ENCODE peak calls at places on chromosome 22, in ten cellular contexts. One of them, this sample, is unnamed.

GRCh38 chr22:46072030-46072881 is 78.1 kb upstream of the PPARA start:
- DNase-seq in memory B cell: peak
- DNase-seq in stimulated activated CD4-positive, alpha-beta T cell treated with anti-CD3 and anti-CD28 coated beads, Interleukin-2, amount 100 ng/mL, for 24 hours: peak
- DNase-seq in NCI-H1092: no peak
- DNase-seq in fibroblast of mammary gland: peak
- DNase-seq in frontal cortex: no peak
- DNase-seq in NCI-H1436: no peak
- DNase-seq in GM19239: peak
- DNase-seq in body of pancreas: peak
- DNase-seq in left colon: peak
- DNase-seq in this sample: no peak

GRCh38 chr22:33873186-33873585 is 47.1 kb downstream of the LARGE1 start:
- DNase-seq in frontal cortex: no peak
- DNase-seq in stimulated activated CD4-positive, alpha-beta T cell treated with anti-CD3 and anti-CD28 coated beads, Interleukin-2, amount 100 ng/mL, for 24 hours: no peak
- DNase-seq in GM19239: no peak
- DNase-seq in left colon: no peak
- DNase-seq in fibroblast of mammary gland: no peak
- DNase-seq in body of pancreas: no peak
- DNase-seq in NCI-H1436: peak
- DNase-seq in memory B cell: no peak
- DNase-seq in NCI-H1092: no peak
- DNase-seq in this sample: no peak

GRCh38 chr22:50738649-50739227 is 734 bp downstream of the ACR start:
- DNase-seq in body of pancreas: no peak
- DNase-seq in left colon: no peak
- DNase-seq in memory B cell: peak
- DNase-seq in GM19239: no peak
- DNase-seq in fibroblast of mammary gland: no peak
- DNase-seq in stimulated activated CD4-positive, alpha-beta T cell treated with anti-CD3 and anti-CD28 coated beads, Interleukin-2, amount 100 ng/mL, for 24 hours: peak
- DNase-seq in frontal cortex: no peak
- DNase-seq in NCI-H1436: no peak
- DNase-seq in NCI-H1092: no peak
- DNase-seq in this sample: no peak

GRCh38 chr22:34845391-34845790 is 220.6 kb upstream of the ISX start:
- DNase-seq in fibroblast of mammary gland: no peak
- DNase-seq in NCI-H1092: no peak
- DNase-seq in stimulated activated CD4-positive, alpha-beta T cell treated with anti-CD3 and anti-CD28 coated beads, Interleukin-2, amount 100 ng/mL, for 24 hours: no peak
- DNase-seq in left colon: no peak
- DNase-seq in memory B cell: no peak
- DNase-seq in frontal cortex: no peak
- DNase-seq in body of pancreas: no peak
- DNase-seq in GM19239: no peak
- DNase-seq in NCI-H1436: no peak
- DNase-seq in this sample: no peak

GRCh38 chr22:46019351-46019750 is 42.4 kb upstream of the WNT7B start:
- DNase-seq in NCI-H1092: no peak
- DNase-seq in memory B cell: no peak
- DNase-seq in body of pancreas: peak
- DNase-seq in NCI-H1436: no peak
- DNase-seq in fibroblast of mammary gland: no peak
- DNase-seq in stimulated activated CD4-positive, alpha-beta T cell treated with anti-CD3 and anti-CD28 coated beads, Interleukin-2, amount 100 ng/mL, for 24 hours: no peak
- DNase-seq in frontal cortex: no peak
- DNase-seq in GM19239: no peak
- DNase-seq in left colon: no peak
- DNase-seq in this sample: no peak

GRCh38 chr22:42439821-42440674 is 7.8 kb upstream of the NFAM1 start:
- DNase-seq in frontal cortex: no peak
- DNase-seq in body of pancreas: peak
- DNase-seq in NCI-H1436: no peak
- DNase-seq in NCI-H1092: no peak
- DNase-seq in stimulated activated CD4-positive, alpha-beta T cell treated with anti-CD3 and anti-CD28 coated beads, Interleukin-2, amount 100 ng/mL, for 24 hours: no peak
- DNase-seq in GM19239: no peak
- DNase-seq in memory B cell: no peak
- DNase-seq in fibroblast of mammary gland: peak
- DNase-seq in left colon: peak
- DNase-seq in this sample: no peak

GRCh38 chr22:42299586-42300285 is 29.3 kb upstream of the TCF20 start:
- DNase-seq in fibroblast of mammary gland: no peak
- DNase-seq in left colon: peak
- DNase-seq in memory B cell: no peak
- DNase-seq in stimulated activated CD4-positive, alpha-beta T cell treated with anti-CD3 and anti-CD28 coated beads, Interleukin-2, amount 100 ng/mL, for 24 hours: peak
- DNase-seq in GM19239: no peak
- DNase-seq in body of pancreas: no peak
- DNase-seq in NCI-H1436: no peak
- DNase-seq in frontal cortex: no peak
- DNase-seq in NCI-H1092: no peak
- DNase-seq in this sample: no peak

GRCh38 chr22:50308597-50308935 is 1.1 kb upstream of the PLXNB2 start:
- DNase-seq in left colon: peak
- DNase-seq in GM19239: no peak
- DNase-seq in memory B cell: no peak
- DNase-seq in NCI-H1092: no peak
- DNase-seq in frontal cortex: no peak
- DNase-seq in fibroblast of mammary gland: peak
- DNase-seq in body of pancreas: peak
- DNase-seq in stimulated activated CD4-positive, alpha-beta T cell treated with anti-CD3 and anti-CD28 coated beads, Interleukin-2, amount 100 ng/mL, for 24 hours: no peak
- DNase-seq in NCI-H1436: no peak
- DNase-seq in this sample: peak

GRCh38 chr22:47369431-47370015 is 607.1 kb downstream of the TBC1D22A start:
- DNase-seq in fibroblast of mammary gland: no peak
- DNase-seq in body of pancreas: no peak
- DNase-seq in stimulated activated CD4-positive, alpha-beta T cell treated with anti-CD3 and anti-CD28 coated beads, Interleukin-2, amount 100 ng/mL, for 24 hours: no peak
- DNase-seq in left colon: no peak
- DNase-seq in memory B cell: no peak
- DNase-seq in NCI-H1436: no peak
- DNase-seq in NCI-H1092: no peak
- DNase-seq in GM19239: no peak
- DNase-seq in frontal cortex: no peak
- DNase-seq in this sample: no peak

GRCh38 chr22:36065775-36066544 is 37.3 kb upstream of the RBFOX2 start:
- DNase-seq in GM19239: peak
- DNase-seq in NCI-H1092: peak
- DNase-seq in fibroblast of mammary gland: peak
- DNase-seq in frontal cortex: peak
- DNase-seq in body of pancreas: peak
- DNase-seq in stimulated activated CD4-positive, alpha-beta T cell treated with anti-CD3 and anti-CD28 coated beads, Interleukin-2, amount 100 ng/mL, for 24 hours: peak
- DNase-seq in left colon: peak
- DNase-seq in memory B cell: peak
- DNase-seq in NCI-H1436: peak
- DNase-seq in this sample: peak

GRCh38 chr22:35326854-35327562 is 27.3 kb downstream of the TOM1 start:
- DNase-seq in body of pancreas: no peak
- DNase-seq in memory B cell: no peak
- DNase-seq in GM19239: no peak
- DNase-seq in stimulated activated CD4-positive, alpha-beta T cell treated with anti-CD3 and anti-CD28 coated beads, Interleukin-2, amount 100 ng/mL, for 24 hours: no peak
- DNase-seq in frontal cortex: no peak
- DNase-seq in NCI-H1436: no peak
- DNase-seq in left colon: no peak
- DNase-seq in NCI-H1092: no peak
- DNase-seq in fibroblast of mammary gland: no peak
- DNase-seq in this sample: no peak

GRCh38 chr22:30922151-30922611 is 46.4 kb downstream of the MORC2 start:
- DNase-seq in left colon: peak
- DNase-seq in NCI-H1436: no peak
- DNase-seq in memory B cell: peak
- DNase-seq in stimulated activated CD4-positive, alpha-beta T cell treated with anti-CD3 and anti-CD28 coated beads, Interleukin-2, amount 100 ng/mL, for 24 hours: peak
- DNase-seq in GM19239: peak
- DNase-seq in frontal cortex: no peak
- DNase-seq in body of pancreas: peak
- DNase-seq in fibroblast of mammary gland: peak
- DNase-seq in NCI-H1092: no peak
- DNase-seq in this sample: peak

GRCh38 chr22:37604875-37605274 is 3.8 kb upstream of the GGA1 start:
- DNase-seq in body of pancreas: no peak
- DNase-seq in GM19239: no peak
- DNase-seq in frontal cortex: no peak
- DNase-seq in stimulated activated CD4-positive, alpha-beta T cell treated with anti-CD3 and anti-CD28 coated beads, Interleukin-2, amount 100 ng/mL, for 24 hours: peak
- DNase-seq in fibroblast of mammary gland: no peak
- DNase-seq in memory B cell: no peak
- DNase-seq in left colon: no peak
- DNase-seq in NCI-H1092: no peak
- DNase-seq in NCI-H1436: no peak
- DNase-seq in this sample: no peak

GRCh38 chr22:41429232-41429945 is 17.2 kb downstream of the TOB2 start:
- DNase-seq in NCI-H1092: no peak
- DNase-seq in GM19239: no peak
- DNase-seq in frontal cortex: no peak
- DNase-seq in left colon: no peak
- DNase-seq in body of pancreas: no peak
- DNase-seq in stimulated activated CD4-positive, alpha-beta T cell treated with anti-CD3 and anti-CD28 coated beads, Interleukin-2, amount 100 ng/mL, for 24 hours: no peak
- DNase-seq in memory B cell: no peak
- DNase-seq in NCI-H1436: no peak
- DNase-seq in fibroblast of mammary gland: no peak
- DNase-seq in this sample: no peak

GRCh38 chr22:40819741-40820140 is 595 bp upstream of the SLC25A17 start:
- DNase-seq in frontal cortex: peak
- DNase-seq in NCI-H1436: peak
- DNase-seq in NCI-H1092: no peak
- DNase-seq in memory B cell: no peak
- DNase-seq in body of pancreas: no peak
- DNase-seq in fibroblast of mammary gland: peak
- DNase-seq in GM19239: no peak
- DNase-seq in left colon: peak
- DNase-seq in stimulated activated CD4-positive, alpha-beta T cell treated with anti-CD3 and anti-CD28 coated beads, Interleukin-2, amount 100 ng/mL, for 24 hours: no peak
- DNase-seq in this sample: no peak

GRCh38 chr22:38098410-38099249 is 11.9 kb downstream of the BAIAP2L2 start:
- DNase-seq in memory B cell: no peak
- DNase-seq in NCI-H1436: no peak
- DNase-seq in stimulated activated CD4-positive, alpha-beta T cell treated with anti-CD3 and anti-CD28 coated beads, Interleukin-2, amount 100 ng/mL, for 24 hours: no peak
- DNase-seq in frontal cortex: no peak
- DNase-seq in body of pancreas: no peak
- DNase-seq in GM19239: no peak
- DNase-seq in fibroblast of mammary gland: peak
- DNase-seq in NCI-H1092: no peak
- DNase-seq in left colon: no peak
- DNase-seq in this sample: no peak

GRCh38 chr22:44403166-44403565 is 90.4 kb upstream of the SHISAL1 start:
- DNase-seq in fibroblast of mammary gland: no peak
- DNase-seq in body of pancreas: no peak
- DNase-seq in NCI-H1436: no peak
- DNase-seq in left colon: no peak
- DNase-seq in frontal cortex: no peak
- DNase-seq in GM19239: no peak
- DNase-seq in NCI-H1092: no peak
- DNase-seq in memory B cell: no peak
- DNase-seq in stimulated activated CD4-positive, alpha-beta T cell treated with anti-CD3 and anti-CD28 coated beads, Interleukin-2, amount 100 ng/mL, for 24 hours: no peak
- DNase-seq in this sample: no peak

GRCh38 chr22:32803020-32803758 is 1.7 kb downstream of the TIMP3 start:
- DNase-seq in GM19239: no peak
- DNase-seq in NCI-H1092: no peak
- DNase-seq in memory B cell: no peak
- DNase-seq in body of pancreas: no peak
- DNase-seq in NCI-H1436: no peak
- DNase-seq in frontal cortex: no peak
- DNase-seq in fibroblast of mammary gland: peak
- DNase-seq in stimulated activated CD4-positive, alpha-beta T cell treated with anti-CD3 and anti-CD28 coated beads, Interleukin-2, amount 100 ng/mL, for 24 hours: no peak
- DNase-seq in left colon: no peak
- DNase-seq in this sample: no peak

GRCh38 chr22:32810241-32811133 is 9.0 kb downstream of the TIMP3 start:
- DNase-seq in left colon: no peak
- DNase-seq in NCI-H1436: no peak
- DNase-seq in stimulated activated CD4-positive, alpha-beta T cell treated with anti-CD3 and anti-CD28 coated beads, Interleukin-2, amount 100 ng/mL, for 24 hours: no peak
- DNase-seq in body of pancreas: no peak
- DNase-seq in fibroblast of mammary gland: no peak
- DNase-seq in memory B cell: no peak
- DNase-seq in NCI-H1092: no peak
- DNase-seq in frontal cortex: no peak
- DNase-seq in GM19239: no peak
- DNase-seq in this sample: no peak

GRCh38 chr22:37982151-37982838 is 2.1 kb downstream of the SOX10 start:
- DNase-seq in NCI-H1092: no peak
- DNase-seq in fibroblast of mammary gland: no peak
- DNase-seq in NCI-H1436: no peak
- DNase-seq in left colon: no peak
- DNase-seq in frontal cortex: no peak
- DNase-seq in memory B cell: no peak
- DNase-seq in stimulated activated CD4-positive, alpha-beta T cell treated with anti-CD3 and anti-CD28 coated beads, Interleukin-2, amount 100 ng/mL, for 24 hours: no peak
- DNase-seq in GM19239: no peak
- DNase-seq in body of pancreas: no peak
- DNase-seq in this sample: no peak

GRCh38 chr22:30863161-30863833 is 105.3 kb downstream of the MORC2 start:
- DNase-seq in NCI-H1436: no peak
- DNase-seq in NCI-H1092: no peak
- DNase-seq in fibroblast of mammary gland: peak
- DNase-seq in memory B cell: no peak
- DNase-seq in frontal cortex: peak
- DNase-seq in GM19239: no peak
- DNase-seq in body of pancreas: no peak
- DNase-seq in left colon: no peak
- DNase-seq in stimulated activated CD4-positive, alpha-beta T cell treated with anti-CD3 and anti-CD28 coated beads, Interleukin-2, amount 100 ng/mL, for 24 hours: no peak
- DNase-seq in this sample: no peak

GRCh38 chr22:46798041-46798365 is 35.6 kb downstream of the TBC1D22A start:
- DNase-seq in stimulated activated CD4-positive, alpha-beta T cell treated with anti-CD3 and anti-CD28 coated beads, Interleukin-2, amount 100 ng/mL, for 24 hours: no peak
- DNase-seq in fibroblast of mammary gland: no peak
- DNase-seq in left colon: no peak
- DNase-seq in body of pancreas: no peak
- DNase-seq in NCI-H1092: no peak
- DNase-seq in NCI-H1436: no peak
- DNase-seq in frontal cortex: no peak
- DNase-seq in GM19239: no peak
- DNase-seq in memory B cell: no peak
- DNase-seq in this sample: no peak

GRCh38 chr22:43893266-43893665 is 1.5 kb upstream of the PNPLA5 start:
- DNase-seq in body of pancreas: no peak
- DNase-seq in GM19239: no peak
- DNase-seq in NCI-H1436: no peak
- DNase-seq in memory B cell: no peak
- DNase-seq in NCI-H1092: no peak
- DNase-seq in left colon: no peak
- DNase-seq in fibroblast of mammary gland: no peak
- DNase-seq in frontal cortex: no peak
- DNase-seq in stimulated activated CD4-positive, alpha-beta T cell treated with anti-CD3 and anti-CD28 coated beads, Interleukin-2, amount 100 ng/mL, for 24 hours: no peak
- DNase-seq in this sample: no peak

GRCh38 chr22:39170825-39171622 is 18.5 kb upstream of the CBX7 start:
- DNase-seq in memory B cell: peak
- DNase-seq in stimulated activated CD4-positive, alpha-beta T cell treated with anti-CD3 and anti-CD28 coated beads, Interleukin-2, amount 100 ng/mL, for 24 hours: peak
- DNase-seq in GM19239: peak
- DNase-seq in NCI-H1436: peak
- DNase-seq in NCI-H1092: peak
- DNase-seq in frontal cortex: peak
- DNase-seq in fibroblast of mammary gland: peak
- DNase-seq in body of pancreas: peak
- DNase-seq in left colon: peak
- DNase-seq in this sample: peak

GRCh38 chr22:22395230-22395629 is 113.3 kb downstream of the ZNF280B start:
- DNase-seq in frontal cortex: no peak
- DNase-seq in NCI-H1436: no peak
- DNase-seq in GM19239: no peak
- DNase-seq in left colon: no peak
- DNase-seq in NCI-H1092: no peak
- DNase-seq in stimulated activated CD4-positive, alpha-beta T cell treated with anti-CD3 and anti-CD28 coated beads, Interleukin-2, amount 100 ng/mL, for 24 hours: no peak
- DNase-seq in memory B cell: peak
- DNase-seq in body of pancreas: no peak
- DNase-seq in fibroblast of mammary gland: no peak
- DNase-seq in this sample: no peak

GRCh38 chr22:39300198-39300830 is 19.1 kb downstream of the RPL3 start:
- DNase-seq in NCI-H1092: no peak
- DNase-seq in NCI-H1436: no peak
- DNase-seq in fibroblast of mammary gland: no peak
- DNase-seq in GM19239: no peak
- DNase-seq in body of pancreas: no peak
- DNase-seq in left colon: no peak
- DNase-seq in frontal cortex: no peak
- DNase-seq in stimulated activated CD4-positive, alpha-beta T cell treated with anti-CD3 and anti-CD28 coated beads, Interleukin-2, amount 100 ng/mL, for 24 hours: no peak
- DNase-seq in memory B cell: no peak
- DNase-seq in this sample: peak

GRCh38 chr22:38202437-38203089 is 769 bp downstream of the MAFF start:
- DNase-seq in memory B cell: peak
- DNase-seq in stimulated activated CD4-positive, alpha-beta T cell treated with anti-CD3 and anti-CD28 coated beads, Interleukin-2, amount 100 ng/mL, for 24 hours: peak
- DNase-seq in NCI-H1092: no peak
- DNase-seq in body of pancreas: peak
- DNase-seq in left colon: peak
- DNase-seq in frontal cortex: peak
- DNase-seq in GM19239: no peak
- DNase-seq in fibroblast of mammary gland: peak
- DNase-seq in NCI-H1436: peak
- DNase-seq in this sample: peak

GRCh38 chr22:46162285-46162684 is 12.0 kb downstream of the PPARA start:
- DNase-seq in NCI-H1436: no peak
- DNase-seq in stimulated activated CD4-positive, alpha-beta T cell treated with anti-CD3 and anti-CD28 coated beads, Interleukin-2, amount 100 ng/mL, for 24 hours: no peak
- DNase-seq in left colon: no peak
- DNase-seq in memory B cell: no peak
- DNase-seq in frontal cortex: no peak
- DNase-seq in GM19239: no peak
- DNase-seq in body of pancreas: peak
- DNase-seq in fibroblast of mammary gland: no peak
- DNase-seq in NCI-H1092: no peak
- DNase-seq in this sample: no peak

This sample was measured in substantia nigra.